ENCODE peak calls at places on chromosomes 3 and 15, in four cellular contexts. M, W, H and C are unnamed samples.

GRCh38 chr15:29570121-29570930 is 251.9 kb downstream of the TJP1 start:
- DNase-seq in M (peak; percentile 17), W (no peak), H (no peak), C (no peak)

GRCh38 chr3:100682056-100682853 is 27.0 kb upstream of the TFG start:
- DNase-seq in M (peak; percentile 54), W (no peak), H (peak; percentile 44), C (no peak)

GRCh38 chr15:77107531-77108355 is 36.8 kb upstream of the TSPAN3 start:
- DNase-seq in M (peak; percentile 51), W (peak; percentile 62), H (peak; percentile 37), C (peak; percentile 56)

GRCh38 chr3:54056521-54056920 is 65.8 kb upstream of the CACNA2D3 start:
- DNase-seq in M (no peak), W (no peak), H (no peak), C (no peak)

GRCh38 chr3:53571264-53571663 is 76.9 kb downstream of the CACNA1D start:
- DNase-seq in M (no peak), W (no peak), H (peak; percentile 47), C (peak; percentile 36)

GRCh38 chr3:73848173-73848751 is 223.5 kb upstream of the PDZRN3 start:
- DNase-seq in M (no peak), W (no peak), H (no peak), C (no peak)

GRCh38 chr3:49926117-49926728 is 3.4 kb downstream of the MON1A start:
- DNase-seq in M (no peak), W (no peak), H (no peak), C (no peak)

GRCh38 chr3:10196389-10197052 is 31.8 kb downstream of the IRAK2 start:
- DNase-seq in M (peak; percentile 37), W (peak; percentile 57), H (no peak), C (no peak)

GRCh38 chr3:101036213-101036618 is 43.0 kb upstream of the ABI3BP start:
- DNase-seq in M (no peak), W (peak; percentile 59), H (peak; percentile 53), C (no peak)

GRCh38 chr3:110598847-110599490 is 472.6 kb upstream of the NECTIN3 start:
- DNase-seq in M (no peak), W (no peak), H (no peak), C (no peak)

GRCh38 chr15:63299981-63300575 is 22.7 kb downstream of the APH1B start:
- DNase-seq in M (no peak), W (no peak), H (no peak), C (no peak)

GRCh38 chr3:124707667-124708066 is 22.6 kb upstream of the UMPS start:
- DNase-seq in M (no peak), W (no peak), H (no peak), C (no peak)

GRCh38 chr3:130258532-130258952 is 86.9 kb upstream of the COL6A5 start:
- DNase-seq in M (no peak), W (peak; percentile 9), H (peak; percentile 38), C (no peak)

GRCh38 chr15:57820119-57820518 is 113.6 kb downstream of the POLR2M start:
- DNase-seq in M (no peak), W (no peak), H (no peak), C (no peak)

GRCh38 chr15:38714309-38715072 is 149.9 kb upstream of the RASGRP1 start:
- DNase-seq in M (no peak), W (no peak), H (no peak), C (no peak)

GRCh38 chr3:4996223-4996765 is 17.1 kb downstream of the BHLHE40 start:
- DNase-seq in M (no peak), W (no peak), H (no peak), C (no peak)

GRCh38 chr15:60590935-60591490 is 112.1 kb upstream of the ICE2 start:
- DNase-seq in M (peak; percentile 54), W (peak; percentile 8), H (peak; percentile 42), C (peak; percentile 55)

DNA sequence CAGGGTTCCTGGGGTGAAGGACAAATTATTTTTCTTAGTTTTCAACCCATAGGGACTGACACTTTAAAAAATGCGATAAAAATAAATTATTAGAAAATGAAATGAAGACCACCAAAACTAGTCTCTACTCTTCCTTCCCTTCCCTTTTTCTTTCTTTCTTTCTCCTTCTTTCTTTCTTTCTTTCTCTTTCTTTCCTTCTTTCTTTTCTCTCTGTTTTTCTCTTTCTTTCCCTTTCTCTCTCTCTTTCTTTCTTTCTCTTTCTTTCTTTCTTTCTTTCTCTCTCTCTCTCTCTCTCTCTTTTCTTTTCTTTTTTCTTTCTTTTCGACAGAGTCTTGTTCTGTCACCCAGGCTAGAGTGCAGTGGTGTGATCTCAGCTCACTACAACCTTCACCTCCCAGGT is 99.3 kb upstream of the TNFAIP8L3 start:
- DNase-seq in M (no peak), W (no peak), H (no peak), C (no peak)
- H3K27ac ChIP-seq in M (no peak overlapping the region), W (no peak overlapping the region), H (no peak overlapping the region), C (no peak overlapping the region)

GRCh38 chr3:60403866-60404265 is 847.4 kb downstream of the FHIT start:
- DNase-seq in M (no peak), W (no peak), H (no peak), C (no peak)
- TF ChIP-seq CTCF in M (no peak), W (no peak), H (no peak), C (no peak)

GRCh38 chr3:169564883-169565282 is 98.6 kb downstream of the MECOM start:
- DNase-seq in M (no peak), W (no peak), H (no peak), C (no peak)
- H3K27ac ChIP-seq in M (no peak overlapping the region), W (no peak overlapping the region), H (no peak overlapping the region), C (no peak overlapping the region)

GRCh38 chr15:44535509-44536297 is 1.2 kb upstream of the EIF3J start:
- DNase-seq in M (no peak), W (peak; percentile 17), H (peak; percentile 36), C (no peak)

GRCh38 chr15:44529864-44530604 is 6.9 kb upstream of the EIF3J start:
- DNase-seq in M (no peak), W (no peak), H (no peak), C (no peak)

GRCh38 chr15:44535092-44535491 is 1.9 kb upstream of the EIF3J start:
- DNase-seq in M (no peak), W (no peak), H (no peak), C (no peak)

GRCh38 chr15:44530653-44531052 is 6.3 kb upstream of the EIF3J start:
- DNase-seq in M (no peak), W (no peak), H (no peak), C (no peak)

DNA sequence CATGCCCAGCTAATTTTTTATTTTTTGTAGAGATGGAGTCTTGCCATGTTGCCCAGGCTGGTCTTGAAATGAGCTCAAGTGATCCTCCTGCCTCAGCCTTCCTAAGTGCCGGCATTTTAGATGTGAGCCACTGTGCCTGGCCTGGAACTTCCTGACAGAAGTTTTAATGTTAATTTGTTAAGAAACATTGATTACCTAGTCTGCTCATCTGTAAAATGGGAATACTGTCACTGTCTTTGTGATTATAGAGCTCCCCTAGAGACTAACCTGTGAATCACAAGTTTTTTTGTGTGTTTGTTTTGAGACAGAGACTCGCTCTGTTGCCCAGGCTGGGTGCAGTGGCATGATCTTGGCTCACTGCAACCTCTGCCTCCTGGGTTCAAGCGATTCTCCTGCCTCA is 4.3 kb upstream of the EIF3J start:
- DNase-seq in M (no peak), W (no peak), H (no peak), C (no peak)
- TF ChIP-seq CTCF in M (no peak), W (no peak), H (no peak), C (no peak)

GRCh38 chr3:128436214-128436613 is 30.5 kb downstream of the DNAJB8 start:
- DNase-seq in M (no peak), W (no peak), H (no peak), C (no peak)

GRCh38 chr3:128434524-128434923 is 32.2 kb downstream of the DNAJB8 start:
- DNase-seq in M (no peak), W (no peak), H (no peak), C (no peak)

GRCh38 chr3:128435561-128435960 is 31.1 kb downstream of the DNAJB8 start:
- DNase-seq in M (no peak), W (no peak), H (no peak), C (no peak)

GRCh38 chr3:128433630-128434185 is 33.0 kb downstream of the DNAJB8 start:
- DNase-seq in M (no peak), W (no peak), H (no peak), C (no peak)

DNA sequence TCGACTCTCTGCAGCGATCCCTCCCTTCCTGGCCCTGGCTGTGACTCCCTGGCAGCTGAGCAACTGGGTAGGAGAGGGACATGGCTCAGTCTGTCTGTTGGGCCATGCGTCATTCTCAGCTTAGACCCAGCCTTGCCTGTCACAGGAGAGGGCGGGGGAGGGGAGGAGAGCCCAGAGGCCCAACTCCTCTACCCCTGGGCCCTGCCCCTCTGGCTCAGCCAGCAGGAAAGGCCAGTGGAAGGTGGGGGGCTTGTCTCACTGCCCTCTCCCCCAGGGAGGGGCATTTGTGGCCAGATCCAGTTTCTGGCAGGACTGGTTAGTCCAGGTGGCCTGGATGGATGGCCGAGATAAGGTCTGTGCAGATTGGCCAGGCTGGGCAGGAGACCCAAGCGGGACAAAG is 31.6 kb downstream of the DNAJB8 start:
- DNase-seq in M (no peak), W (no peak), H (no peak), C (peak; percentile 76)
- H3K27ac ChIP-seq in M (no peak overlapping the region), W (no peak overlapping the region), H (no peak overlapping the region), C (no peak overlapping the region)

DNA sequence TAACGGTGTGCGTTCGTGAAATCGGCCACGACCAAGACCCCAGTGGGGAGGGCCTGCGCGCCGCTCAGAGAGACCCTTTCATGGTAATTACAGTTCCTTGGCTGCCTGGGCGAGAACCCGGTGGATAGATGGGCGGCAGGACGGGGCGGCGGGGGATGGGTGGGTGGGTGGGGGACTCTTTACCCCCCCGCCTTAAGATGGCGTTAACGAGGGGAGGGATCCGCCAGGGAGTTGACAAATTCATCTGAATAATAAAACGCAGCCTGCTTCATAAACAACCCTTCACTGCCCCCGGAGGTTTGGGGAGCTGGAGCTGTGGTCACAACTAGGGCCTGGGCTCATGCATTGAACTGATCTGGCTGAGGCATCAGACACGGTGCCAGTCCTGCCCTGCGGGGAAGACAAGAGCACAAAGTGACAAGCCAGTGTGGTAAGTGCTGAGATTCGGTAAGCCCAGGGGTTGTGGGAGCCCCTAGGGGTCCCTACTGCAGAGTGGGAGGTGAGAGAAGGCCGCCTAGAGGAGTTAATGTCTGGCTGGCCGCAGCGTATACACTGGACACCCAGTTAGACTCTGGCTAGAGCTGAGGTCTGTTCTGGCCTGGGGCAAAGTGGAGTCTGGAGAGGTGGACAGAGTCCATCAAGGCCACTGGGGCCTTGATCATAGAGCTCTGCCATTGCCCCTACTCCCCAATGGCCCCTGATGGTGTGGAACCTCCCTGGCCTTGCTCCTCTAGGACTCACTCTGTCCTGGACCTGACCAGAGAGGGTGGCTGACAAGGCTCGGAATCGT is 766 bp downstream of the MRAS start:
- DNase-seq in M (no peak), W (no peak), H (no peak), C (no peak)
- TF ChIP-seq CTCF in M (no peak), W (no peak), H (no peak), C (no peak)

GRCh38 chr3:129015388-129016105 is 14.4 kb downstream of the EFCC1 start:
- DNase-seq in M (peak; percentile 59), W (no peak), H (no peak), C (no peak)
- H3K27ac ChIP-seq in M (peak overlapping the region; percentile 83), W (no peak overlapping the region), H (peak overlapping the region; percentile 80), C (peak overlapping the region; percentile 70)